ENCODE peak calls at places on chromosomes 11 and 22, in seven cellular contexts. S, K, U, V, T, Q and I are unnamed samples.

GRCh38 chr22:25236417-25236816 is 17.0 kb downstream of the CRYBB2 start:
- DNase-seq in K (no peak), U (no peak), Q (no peak), V (no peak), T (no peak), S (no peak), I (no peak)

GRCh38 chr22:28381427-28382167 is 298.0 kb downstream of the TTC28 start:
- DNase-seq in U (no peak), T (no peak), S (no peak), V (no peak), Q (no peak), K (no peak), I (no peak)

GRCh38 chr11:77966338-77966737 is 28.1 kb downstream of the INTS4 start:
- DNase-seq in K (no peak), V (no peak), T (no peak), S (no peak), U (no peak), Q (no peak), I (no peak)

GRCh38 chr11:70170596-70171210 is 32.4 kb upstream of the FADD start:
- DNase-seq in S (no peak), U (no peak), V (no peak), Q (no peak), K (no peak), T (no peak), I (no peak)

GRCh38 chr11:19895776-19896175 is 183.1 kb downstream of the NAV2 start:
- DNase-seq in K (no peak), V (no peak), S (no peak), T (no peak), Q (no peak), U (no peak), I (no peak)

GRCh38 chr22:33743756-33744155 is 176.5 kb downstream of the LARGE1 start:
- DNase-seq in K (no peak), V (no peak), U (no peak), Q (no peak), S (no peak), T (no peak), I (no peak)

GRCh38 chr11:106553304-106553703 is 465.0 kb downstream of the GUCY1A2 start:
- DNase-seq in S (no peak), Q (no peak), K (no peak), U (no peak), T (no peak), V (no peak), I (no peak)

GRCh38 chr11:43282607-43283440 is 29.0 kb upstream of the API5 start:
- DNase-seq in U (no peak), K (peak), T (peak), V (peak), Q (no peak), S (no peak), I (peak)

GRCh38 chr11:91871791-91872190 is 352.8 kb upstream of the FAT3 start:
- DNase-seq in V (no peak), S (no peak), U (no peak), T (no peak), Q (no peak), K (no peak), I (no peak)

GRCh38 chr11:63749624-63750023 is 19.0 kb downstream of the ZFTA start:
- DNase-seq in Q (no peak), K (no peak), S (no peak), V (no peak), U (no peak), T (no peak), I (no peak)

GRCh38 chr11:28343304-28344233 is 235.4 kb downstream of the METTL15 start:
- DNase-seq in U (no peak), Q (peak), T (no peak), V (no peak), S (no peak), K (no peak), I (no peak)

GRCh38 chr11:75425422-75425821 is 7.6 kb downstream of the KLHL35 start:
- DNase-seq in Q (no peak), U (no peak), V (no peak), K (no peak), T (no peak), S (no peak), I (no peak)